ENCODE peak calls at places on chromosome 12, in five cellular contexts. I is CD8-positive, alpha-beta memory T cell; B is tibial nerve; S is testis; N is CD4-positive, alpha-beta memory T cell. L is an unnamed sample. For H3K4me1, the result is how much of the 10 kb centered on the place peaks cover.

GRCh38 chr12:91926810-91927209 is 218.8 kb downstream of the BTG1 start:
- DNase-seq in I (no peak), B (no peak), S (no peak), N (no peak), L (peak)

GRCh38 chr12:40689576-40689975 is 2.7 kb upstream of the CNTN1 start:
- DNase-seq in I (no peak), B (no peak), S (no peak), N (no peak), L (no peak)

GRCh38 chr12:113403435-113404415 is at the start of gene SDS:
- DNase-seq in I (no peak), B (no peak), S (peak), N (no peak), L (peak)

GRCh38 chr12:115322275-115322674 is 638.3 kb upstream of the TBX3 start:
- DNase-seq in I (no peak), B (no peak), S (no peak), N (no peak), L (peak)

GRCh38 chr12:67650127-67650495 is 1.6 kb downstream of the DYRK2 start:
- DNase-seq in I (no peak), B (no peak), S (peak), N (peak), L (no peak)

GRCh38 chr12:48712209-48712608 is 4.3 kb downstream of the CCNT1 start:
- DNase-seq in I (no peak), B (no peak), S (no peak), N (no peak), L (no peak)

GRCh38 chr12:57590892-57591566 is at the start of gene PIP4K2C:
- DNase-seq in I (peak), B (peak), S (peak), N (peak), L (peak)

GRCh38 chr12:7498832-7499231 is 4.7 kb downstream of the CD163 start:
- DNase-seq in I (no peak), B (no peak), S (no peak), N (no peak), L (no peak)

GRCh38 chr12:19190292-19191031 is 60.9 kb downstream of the PLEKHA5 start:
- DNase-seq in I (no peak), B (no peak), S (no peak), N (no peak), L (no peak)

GRCh38 chr12:76757694-76758093 is 6.2 kb upstream of the ZDHHC17 start:
- DNase-seq in I (no peak), B (no peak), S (no peak), N (no peak), L (no peak)

GRCh38 chr12:22088886-22089285 is 42.9 kb downstream of the CMAS start:
- DNase-seq in I (no peak), B (no peak), S (no peak), N (no peak), L (no peak)

GRCh38 chr12:92543872-92544271 is 158.9 kb upstream of the PLEKHG7 start:
- DNase-seq in I (no peak), B (no peak), S (no peak), N (no peak), L (no peak)

GRCh38 chr12:87120440-87120839 is 864.2 kb upstream of the MGAT4C start:
- DNase-seq in I (no peak), B (no peak), S (no peak), N (no peak), L (no peak)

GRCh38 chr12:115639667-115640012 is 637.9 kb downstream of the MED13L start:
- DNase-seq in I (no peak), B (no peak), S (no peak), N (no peak), L (no peak)

GRCh38 chr12:6226002-6226700 is 26.0 kb downstream of the CD9 start:
- DNase-seq in I (no peak), B (peak), S (peak), N (no peak), L (peak)

GRCh38 chr12:92136883-92137582 is 8.6 kb downstream of the BTG1 start:
- DNase-seq in I (no peak), B (no peak), S (no peak), N (no peak), L (peak)

GRCh38 chr12:122031342-122032216 is 9.9 kb downstream of the BCL7A start:
- DNase-seq in I (no peak), B (no peak), S (peak), N (peak), L (peak)

GRCh38 chr12:114679452-114679875 is 4.5 kb downstream of the TBX3 start:
- DNase-seq in I (no peak), B (no peak), S (no peak), N (no peak), L (no peak)

GRCh38 chr12:130041983-130042812 is 120.1 kb upstream of the FZD10 start:
- DNase-seq in I (no peak), B (no peak), S (peak), N (no peak), L (no peak)

GRCh38 chr12:15682826-15683225 is 106.4 kb downstream of the EPS8 start:
- DNase-seq in I (no peak), B (no peak), S (no peak), N (no peak), L (no peak)

GRCh38 chr12:89878327-89878726 is 169.7 kb upstream of the ATP2B1 start:
- DNase-seq in I (no peak), B (no peak), S (no peak), N (no peak), L (no peak)

GRCh38 chr12:48038085-48038484 is 33.8 kb upstream of the COL2A1 start:
- DNase-seq in I (no peak), B (no peak), S (no peak), N (no peak), L (no peak)

GRCh38 chr12:30823140-30823669 is 68.5 kb upstream of the CAPRIN2 start:
- DNase-seq in I (peak), B (peak), S (peak), N (no peak), L (peak)

GRCh38 chr12:72465940-72466630 is 193.9 kb downstream of the TRHDE start:
- DNase-seq in I (no peak), B (no peak), S (no peak), N (no peak), L (no peak)

GRCh38 chr12:48110691-48111315 is 4.9 kb upstream of the SENP1 start:
- DNase-seq in I (no peak), B (no peak), S (no peak), N (no peak), L (no peak)

GRCh38 chr12:110279976-110280783 is 867 bp upstream of the ATP2A2 start:
- DNase-seq in I (no peak), B (peak), S (peak), N (peak), L (peak)
- H3K27ac ChIP-seq in I (peak), B (peak), S (peak), N (peak), L (peak)

DNA sequence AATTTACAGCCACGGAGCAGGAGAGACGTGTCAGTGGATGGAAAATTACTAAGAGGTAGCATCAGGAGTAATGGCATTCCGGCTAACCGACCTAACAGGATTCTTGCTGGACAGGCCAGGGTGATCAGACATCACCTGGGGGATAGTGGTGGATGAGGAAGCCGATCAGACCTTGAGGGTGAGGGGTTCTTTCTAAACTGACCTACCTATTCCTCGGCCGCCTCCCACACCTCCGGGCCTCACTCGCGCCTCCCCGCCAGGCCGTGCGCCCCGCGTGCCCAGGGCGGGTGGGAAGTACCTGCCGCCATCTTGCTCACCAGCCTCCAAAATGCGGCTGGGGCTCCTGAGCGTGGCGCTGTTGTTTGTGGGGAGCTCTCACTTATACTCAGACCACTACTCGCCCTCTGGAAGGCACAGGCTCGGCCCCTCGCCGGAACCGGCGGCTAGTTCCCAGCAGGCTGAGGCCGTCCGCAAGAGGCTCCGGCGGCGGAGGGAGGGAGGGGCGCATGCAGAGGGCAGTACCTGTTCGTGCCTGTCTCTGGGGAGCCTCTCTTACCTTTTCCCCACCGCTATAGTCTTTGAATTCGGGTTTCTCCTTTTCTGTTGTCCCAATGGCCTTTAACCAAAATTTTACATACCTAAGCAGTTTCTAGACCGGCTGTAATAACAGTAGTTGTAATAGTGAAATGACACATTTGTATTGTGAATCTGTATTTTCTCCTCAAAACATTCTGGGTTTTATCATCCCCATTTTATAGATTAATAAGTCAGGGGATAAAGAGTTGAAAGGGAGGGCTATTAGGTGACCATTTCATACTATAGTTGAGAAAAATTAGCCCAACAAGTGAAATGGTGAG is at the start of gene TMPRSS12:
- DNase-seq in I (no peak), B (no peak), S (peak), N (no peak), L (no peak)
- H3K4me3 ChIP-seq in I (no peak), B (no peak), S (peak), N (no peak), L (no peak)

GRCh38 chr12:45299132-45299692 is 83.3 kb downstream of the ANO6 start:
- DNase-seq in I (no peak), B (no peak), S (no peak), N (no peak), L (peak)

GRCh38 chr12:45304514-45305178 is 88.8 kb downstream of the ANO6 start:
- DNase-seq in I (no peak), B (no peak), S (no peak), N (no peak), L (peak)

GRCh38 chr12:45302621-45303020 is 86.7 kb downstream of the ANO6 start:
- DNase-seq in I (no peak), B (no peak), S (no peak), N (no peak), L (no peak)

GRCh38 chr12:45305904-45306303 is 90.0 kb downstream of the ANO6 start:
- DNase-seq in I (no peak), B (no peak), S (no peak), N (no peak), L (no peak)

GRCh38 chr12:45303955-45304354 is 88.1 kb downstream of the ANO6 start:
- DNase-seq in I (no peak), B (no peak), S (no peak), N (no peak), L (no peak)
- H3K4me1 ChIP-seq in I (under half), B (half or more), S (under half), N (under half), L (under half)

GRCh38 chr12:53413485-53414215 is 10.0 kb upstream of the AMHR2 start:
- DNase-seq in I (no peak), B (no peak), S (no peak), N (no peak), L (no peak)
- H3K27ac ChIP-seq in I (no peak), B (peak), S (no peak), N (no peak), L (no peak)

GRCh38 chr12:58918475-58918874 is 1.8 kb downstream of the LRIG3 start:
- DNase-seq in I (no peak), B (no peak), S (no peak), N (no peak), L (no peak)
- H3K4me3 ChIP-seq in I (no peak), B (peak), S (peak), N (no peak), L (peak)

L was measured in cardiac muscle cell.